ENCODE peak calls at places on chromosome 18, in seven cellular contexts. Y is H54; N is body of pancreas; D is GOT3; C is iPS-NIHi11; A is Jurkat, Clone E6-1; L is activated naive CD4-positive, alpha-beta T cell. W is an unnamed sample.

GRCh38 chr18:74731097-74731496 is 133.4 kb downstream of the ZNF407 start:
- DNase-seq in Y (no peak), N (no peak), D (no peak), C (no peak), A (no peak), L (no peak), W (peak; percentile 81)

GRCh38 chr18:12399231-12399630 is 8.5 kb upstream of the PRELID3A start:
- DNase-seq in Y (no peak), N (no peak), D (no peak), C (no peak), A (no peak), L (no peak), W (no peak)

GRCh38 chr18:29651121-29651675 is 1391.3 kb downstream of the DSC3 start:
- DNase-seq in Y (no peak), N (no peak), D (no peak), C (no peak), A (no peak), L (no peak), W (peak; percentile 66)

GRCh38 chr18:36849288-36850011 is 20.5 kb downstream of the KIAA1328 start:
- DNase-seq in Y (no peak), N (no peak), D (no peak), C (no peak), A (no peak), L (no peak), W (no peak)

GRCh38 chr18:39596891-39597290 is 2031.3 kb upstream of the CELF4 start:
- DNase-seq in Y (no peak), N (no peak), D (no peak), C (no peak), A (no peak), L (no peak), W (no peak)

GRCh38 chr18:79459946-79460345 is 64.2 kb downstream of the NFATC1 start:
- DNase-seq in Y (no peak), N (no peak), D (no peak), C (no peak), A (no peak), L (no peak), W (no peak)

GRCh38 chr18:8661754-8662573 is 43.4 kb upstream of the MTCL1 start:
- DNase-seq in Y (no peak), N (peak; percentile 32), D (no peak), C (peak; percentile 81), A (no peak), L (no peak), W (no peak)

GRCh38 chr18:36692331-36692730 is 136.5 kb downstream of the TPGS2 start:
- DNase-seq in Y (no peak), N (no peak), D (no peak), C (no peak), A (no peak), L (no peak), W (peak; percentile 44)

GRCh38 chr18:72160504-72161445 is 383.4 kb downstream of the CBLN2 start:
- DNase-seq in Y (no peak), N (no peak), D (no peak), C (no peak), A (no peak), L (no peak), W (no peak)

GRCh38 chr18:75238100-75238499 is 27.5 kb downstream of the TSHZ1 start:
- DNase-seq in Y (no peak), N (no peak), D (no peak), C (no peak), A (no peak), L (no peak), W (no peak)

GRCh38 chr18:3710712-3711269 is 260.8 kb downstream of the TGIF1 start:
- DNase-seq in Y (no peak), N (peak; percentile 80), D (no peak), C (no peak), A (no peak), L (no peak), W (no peak)